ENCODE peak calls at places on chromosomes 12 and 14, in nine cellular contexts. One of them, this sample, is unnamed.

GRCh38 chr14:101101456-101102056 is 198.0 kb upstream of the RTL1 start:
- DNase-seq in OCI-LY7: no peak
- DNase-seq in suprapubic skin: peak; percentile 35
- DNase-seq in left lung: no peak
- DNase-seq in brain microvascular endothelial cell: no peak
- DNase-seq in fibroblast of pulmonary artery: peak; percentile 11
- DNase-seq in lung: peak; percentile 25
- DNase-seq in tibial artery: no peak
- DNase-seq in GM10248: peak; percentile 4
- DNase-seq in this sample: no peak

GRCh38 chr12:112858776-112859175 is 48.0 kb upstream of the OAS1 start:
- DNase-seq in left lung: no peak
- DNase-seq in fibroblast of pulmonary artery: no peak
- DNase-seq in GM10248: no peak
- DNase-seq in suprapubic skin: no peak
- DNase-seq in tibial artery: no peak
- DNase-seq in lung: no peak
- DNase-seq in OCI-LY7: no peak
- DNase-seq in brain microvascular endothelial cell: no peak
- DNase-seq in this sample: no peak

GRCh38 chr12:12718853-12719252 is 1.7 kb downstream of the CDKN1B start:
- DNase-seq in tibial artery: no peak
- DNase-seq in left lung: no peak
- DNase-seq in GM10248: no peak
- DNase-seq in OCI-LY7: peak; percentile 58
- DNase-seq in suprapubic skin: no peak
- DNase-seq in fibroblast of pulmonary artery: no peak
- DNase-seq in lung: no peak
- DNase-seq in brain microvascular endothelial cell: no peak
- DNase-seq in this sample: no peak

GRCh38 chr12:131980263-131980662 is 30.5 kb downstream of the EP400 start:
- DNase-seq in OCI-LY7: peak; percentile 7
- DNase-seq in lung: no peak
- DNase-seq in brain microvascular endothelial cell: no peak
- DNase-seq in suprapubic skin: no peak
- DNase-seq in tibial artery: no peak
- DNase-seq in fibroblast of pulmonary artery: peak; percentile 10
- DNase-seq in left lung: no peak
- DNase-seq in GM10248: no peak
- DNase-seq in this sample: no peak

GRCh38 chr12:5901416-5901815 is 43.6 kb downstream of the ANO2 start:
- DNase-seq in left lung: no peak
- DNase-seq in brain microvascular endothelial cell: no peak
- DNase-seq in fibroblast of pulmonary artery: no peak
- DNase-seq in suprapubic skin: no peak
- DNase-seq in lung: no peak
- DNase-seq in GM10248: no peak
- DNase-seq in tibial artery: no peak
- DNase-seq in OCI-LY7: no peak
- DNase-seq in this sample: no peak

GRCh38 chr14:47674546-47675238 is 713 bp downstream of the MDGA2 start:
- DNase-seq in lung: no peak
- DNase-seq in brain microvascular endothelial cell: no peak
- DNase-seq in left lung: peak; percentile 59
- DNase-seq in tibial artery: no peak
- DNase-seq in fibroblast of pulmonary artery: no peak
- DNase-seq in GM10248: no peak
- DNase-seq in suprapubic skin: no peak
- DNase-seq in OCI-LY7: no peak
- DNase-seq in this sample: no peak

GRCh38 chr14:58315606-58316005 is 17.3 kb downstream of the ARID4A start:
- DNase-seq in OCI-LY7: no peak
- DNase-seq in brain microvascular endothelial cell: no peak
- DNase-seq in left lung: no peak
- DNase-seq in fibroblast of pulmonary artery: no peak
- DNase-seq in lung: no peak
- DNase-seq in tibial artery: no peak
- DNase-seq in GM10248: no peak
- DNase-seq in suprapubic skin: no peak
- DNase-seq in this sample: no peak

GRCh38 chr12:99282086-99282485 is 365.5 kb upstream of the GARIN6 start:
- DNase-seq in OCI-LY7: peak; percentile 84
- DNase-seq in lung: no peak
- DNase-seq in tibial artery: no peak
- DNase-seq in left lung: no peak
- DNase-seq in GM10248: no peak
- DNase-seq in fibroblast of pulmonary artery: no peak
- DNase-seq in suprapubic skin: no peak
- DNase-seq in brain microvascular endothelial cell: no peak
- DNase-seq in this sample: no peak

GRCh38 chr12:28936221-28936620 is 212.9 kb upstream of the FAR2 start:
- DNase-seq in brain microvascular endothelial cell: no peak
- DNase-seq in left lung: no peak
- DNase-seq in OCI-LY7: no peak
- DNase-seq in suprapubic skin: no peak
- DNase-seq in GM10248: no peak
- DNase-seq in lung: no peak
- DNase-seq in tibial artery: no peak
- DNase-seq in fibroblast of pulmonary artery: no peak
- DNase-seq in this sample: no peak

GRCh38 chr14:24880689-24881088 is 169.3 kb downstream of the STXBP6 start:
- DNase-seq in GM10248: no peak
- DNase-seq in brain microvascular endothelial cell: no peak
- DNase-seq in fibroblast of pulmonary artery: peak; percentile 30
- DNase-seq in OCI-LY7: no peak
- DNase-seq in suprapubic skin: no peak
- DNase-seq in lung: no peak
- DNase-seq in tibial artery: no peak
- DNase-seq in left lung: no peak
- DNase-seq in this sample: no peak

GRCh38 chr12:65613692-65614091 is 210.6 kb upstream of the HMGA2 start:
- DNase-seq in tibial artery: no peak
- DNase-seq in left lung: no peak
- DNase-seq in OCI-LY7: no peak
- DNase-seq in lung: no peak
- DNase-seq in fibroblast of pulmonary artery: no peak
- DNase-seq in suprapubic skin: no peak
- DNase-seq in GM10248: no peak
- DNase-seq in brain microvascular endothelial cell: no peak
- DNase-seq in this sample: no peak

GRCh38 chr14:56452989-56453388 is 126.6 kb upstream of the TMEM260 start:
- DNase-seq in brain microvascular endothelial cell: no peak
- DNase-seq in tibial artery: no peak
- DNase-seq in fibroblast of pulmonary artery: no peak
- DNase-seq in GM10248: no peak
- DNase-seq in lung: no peak
- DNase-seq in OCI-LY7: no peak
- DNase-seq in left lung: peak; percentile 33
- DNase-seq in suprapubic skin: no peak
- DNase-seq in this sample: no peak

GRCh38 chr12:100793182-100793581 is 1.4 kb upstream of the ANO4 start:
- DNase-seq in OCI-LY7: no peak
- DNase-seq in left lung: no peak
- DNase-seq in tibial artery: no peak
- DNase-seq in brain microvascular endothelial cell: no peak
- DNase-seq in suprapubic skin: no peak
- DNase-seq in lung: no peak
- DNase-seq in fibroblast of pulmonary artery: peak; percentile 50
- DNase-seq in GM10248: no peak
- DNase-seq in this sample: no peak

GRCh38 chr12:121033625-121034349 is 5.3 kb downstream of the OASL start:
- DNase-seq in left lung: no peak
- DNase-seq in brain microvascular endothelial cell: no peak
- DNase-seq in GM10248: no peak
- DNase-seq in tibial artery: no peak
- DNase-seq in OCI-LY7: no peak
- DNase-seq in lung: no peak
- DNase-seq in suprapubic skin: no peak
- DNase-seq in fibroblast of pulmonary artery: no peak
- DNase-seq in this sample: peak; percentile 69

DNA sequence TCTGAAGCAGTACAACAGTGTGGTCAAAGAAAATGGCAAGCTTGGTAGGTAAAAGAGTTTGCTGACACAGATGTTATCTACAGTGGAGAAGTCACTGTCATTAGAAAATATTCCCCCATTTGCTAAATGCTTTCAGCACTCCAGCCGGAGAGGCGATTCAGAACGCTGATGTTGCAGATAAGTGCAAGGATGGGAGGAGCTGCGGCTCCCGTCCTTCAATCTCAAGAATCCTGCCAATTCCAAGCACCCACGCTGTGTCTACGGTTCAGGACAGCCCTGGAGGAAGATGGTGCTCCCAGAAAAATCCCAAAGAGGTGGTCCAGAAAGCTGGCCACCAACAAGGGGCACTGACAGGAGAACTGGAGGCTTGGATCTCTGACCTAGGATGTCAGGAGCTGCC is 79.1 kb downstream of the ZFP36L1 start:
- DNase-seq in OCI-LY7: no peak
- DNase-seq in brain microvascular endothelial cell: no peak
- DNase-seq in lung: no peak
- DNase-seq in GM10248: no peak
- DNase-seq in tibial artery: no peak
- DNase-seq in fibroblast of pulmonary artery: no peak
- DNase-seq in left lung: no peak
- DNase-seq in suprapubic skin: no peak
- DNase-seq in this sample: no peak
- TF ChIP-seq CTCF in OCI-LY7: no peak
- TF ChIP-seq CTCF in brain microvascular endothelial cell: no peak
- TF ChIP-seq CTCF in lung: no peak
- TF ChIP-seq CTCF in GM10248: no peak
- TF ChIP-seq CTCF in tibial artery: no peak
- TF ChIP-seq CTCF in fibroblast of pulmonary artery: no peak
- TF ChIP-seq CTCF in left lung: no peak
- TF ChIP-seq CTCF in suprapubic skin: no peak
- TF ChIP-seq CTCF in this sample: no peak

GRCh38 chr12:3122841-3123678 is 45.9 kb downstream of the TSPAN9 start:
- DNase-seq in brain microvascular endothelial cell: peak; percentile 69
- DNase-seq in left lung: no peak
- DNase-seq in tibial artery: peak; percentile 88
- DNase-seq in lung: peak; percentile 40
- DNase-seq in GM10248: no peak
- DNase-seq in suprapubic skin: peak; percentile 74
- DNase-seq in fibroblast of pulmonary artery: peak; percentile 80
- DNase-seq in OCI-LY7: no peak
- DNase-seq in this sample: no peak
- TF ChIP-seq CTCF in brain microvascular endothelial cell: peak; percentile 67
- TF ChIP-seq CTCF in left lung: peak; percentile 18
- TF ChIP-seq CTCF in tibial artery: peak; percentile 18
- TF ChIP-seq CTCF in lung: no peak
- TF ChIP-seq CTCF in GM10248: no peak
- TF ChIP-seq CTCF in suprapubic skin: no peak
- TF ChIP-seq CTCF in fibroblast of pulmonary artery: peak; percentile 43
- TF ChIP-seq CTCF in OCI-LY7: no peak
- TF ChIP-seq CTCF in this sample: no peak

GRCh38 chr12:108826115-108826806 is 31.1 kb downstream of the SSH1 start:
- DNase-seq in brain microvascular endothelial cell: peak; percentile 96
- DNase-seq in lung: no peak
- DNase-seq in left lung: no peak
- DNase-seq in tibial artery: peak; percentile 89
- DNase-seq in OCI-LY7: no peak
- DNase-seq in GM10248: peak; percentile 49
- DNase-seq in fibroblast of pulmonary artery: peak; percentile 96
- DNase-seq in suprapubic skin: no peak
- DNase-seq in this sample: peak; percentile 67
- TF ChIP-seq CTCF in brain microvascular endothelial cell: peak; percentile 36
- TF ChIP-seq CTCF in lung: no peak
- TF ChIP-seq CTCF in left lung: no peak
- TF ChIP-seq CTCF in tibial artery: peak; percentile 16
- TF ChIP-seq CTCF in OCI-LY7: no peak
- TF ChIP-seq CTCF in GM10248: no peak
- TF ChIP-seq CTCF in fibroblast of pulmonary artery: no peak
- TF ChIP-seq CTCF in suprapubic skin: no peak
- TF ChIP-seq CTCF in this sample: no peak

GRCh38 chr14:104820669-104821228 is 19.8 kb downstream of the ZBTB42 start:
- DNase-seq in lung: peak; percentile 68
- DNase-seq in fibroblast of pulmonary artery: peak; percentile 73
- DNase-seq in OCI-LY7: no peak
- DNase-seq in suprapubic skin: no peak
- DNase-seq in brain microvascular endothelial cell: peak; percentile 62
- DNase-seq in left lung: peak; percentile 88
- DNase-seq in tibial artery: peak; percentile 75
- DNase-seq in GM10248: no peak
- DNase-seq in this sample: no peak
- TF ChIP-seq CTCF in lung: peak; percentile 33
- TF ChIP-seq CTCF in fibroblast of pulmonary artery: peak; percentile 68
- TF ChIP-seq CTCF in OCI-LY7: no peak
- TF ChIP-seq CTCF in suprapubic skin: no peak
- TF ChIP-seq CTCF in brain microvascular endothelial cell: peak; percentile 87
- TF ChIP-seq CTCF in left lung: peak; percentile 47
- TF ChIP-seq CTCF in tibial artery: peak; percentile 41
- TF ChIP-seq CTCF in GM10248: no peak
- TF ChIP-seq CTCF in this sample: no peak